ENCODE peak calls at places on chromosomes 2 and 18, in eight cellular contexts. One of them, this sample, is unnamed.

GRCh38 chr2:190578158-190579057 is 43.9 kb upstream of the NEMP2 start:
- DNase-seq in neural progenitor cell: no peak
- DNase-seq in H1: no peak
- DNase-seq in astrocyte: no peak
- DNase-seq in HCT116: peak; percentile 24
- DNase-seq in Karpas-422: peak; percentile 44
- DNase-seq in MM.1S: no peak
- DNase-seq in GM23338: no peak
- DNase-seq in this sample: peak; percentile 89

GRCh38 chr2:150476213-150476740 is 11.2 kb downstream of the RND3 start:
- DNase-seq in neural progenitor cell: no peak
- DNase-seq in H1: no peak
- DNase-seq in astrocyte: no peak
- DNase-seq in HCT116: no peak
- DNase-seq in Karpas-422: no peak
- DNase-seq in MM.1S: no peak
- DNase-seq in GM23338: no peak
- DNase-seq in this sample: peak; percentile 72

GRCh38 chr2:207819839-207820784 is 50.4 kb upstream of the FZD5 start:
- DNase-seq in neural progenitor cell: no peak
- DNase-seq in H1: no peak
- DNase-seq in astrocyte: no peak
- DNase-seq in HCT116: no peak
- DNase-seq in Karpas-422: no peak
- DNase-seq in MM.1S: no peak
- DNase-seq in GM23338: no peak
- DNase-seq in this sample: peak; percentile 15

GRCh38 chr2:28445448-28446258 is 50.2 kb upstream of the PLB1 start:
- DNase-seq in neural progenitor cell: no peak
- DNase-seq in H1: no peak
- DNase-seq in astrocyte: peak; percentile 97
- DNase-seq in HCT116: peak; percentile 77
- DNase-seq in Karpas-422: no peak
- DNase-seq in MM.1S: no peak
- DNase-seq in GM23338: no peak
- DNase-seq in this sample: peak; percentile 91

GRCh38 chr2:48419884-48420511 is 110.0 kb upstream of the STON1 start:
- DNase-seq in neural progenitor cell: no peak
- DNase-seq in H1: no peak
- DNase-seq in astrocyte: no peak
- DNase-seq in HCT116: no peak
- DNase-seq in Karpas-422: no peak
- DNase-seq in MM.1S: no peak
- DNase-seq in GM23338: no peak
- DNase-seq in this sample: no peak

GRCh38 chr2:105427485-105427884 is 28.6 kb upstream of the FHL2 start:
- DNase-seq in neural progenitor cell: no peak
- DNase-seq in H1: no peak
- DNase-seq in astrocyte: no peak
- DNase-seq in HCT116: no peak
- DNase-seq in Karpas-422: no peak
- DNase-seq in MM.1S: no peak
- DNase-seq in GM23338: peak; percentile 48
- DNase-seq in this sample: no peak

GRCh38 chr2:130756041-130756720 is 841 bp downstream of the AMER3 start:
- DNase-seq in neural progenitor cell: peak; percentile 91
- DNase-seq in H1: peak; percentile 23
- DNase-seq in astrocyte: no peak
- DNase-seq in HCT116: no peak
- DNase-seq in Karpas-422: no peak
- DNase-seq in MM.1S: peak; percentile 12
- DNase-seq in GM23338: peak; percentile 75
- DNase-seq in this sample: no peak

GRCh38 chr2:25514043-25514627 is 159.2 kb downstream of the DTNB start:
- DNase-seq in neural progenitor cell: no peak
- DNase-seq in H1: no peak
- DNase-seq in astrocyte: no peak
- DNase-seq in HCT116: no peak
- DNase-seq in Karpas-422: no peak
- DNase-seq in MM.1S: peak; percentile 51
- DNase-seq in GM23338: peak; percentile 19
- DNase-seq in this sample: no peak

GRCh38 chr2:237520290-237520689 is 33.2 kb downstream of the MLPH start:
- DNase-seq in neural progenitor cell: no peak
- DNase-seq in H1: no peak
- DNase-seq in astrocyte: no peak
- DNase-seq in HCT116: no peak
- DNase-seq in Karpas-422: no peak
- DNase-seq in MM.1S: no peak
- DNase-seq in GM23338: no peak
- DNase-seq in this sample: no peak

GRCh38 chr2:237527766-237528165 is 38.6 kb upstream of the PRLH start:
- DNase-seq in neural progenitor cell: no peak
- DNase-seq in H1: no peak
- DNase-seq in astrocyte: no peak
- DNase-seq in HCT116: no peak
- DNase-seq in Karpas-422: no peak
- DNase-seq in MM.1S: no peak
- DNase-seq in GM23338: no peak
- DNase-seq in this sample: no peak

GRCh38 chr2:237527241-237527640 is 39.1 kb upstream of the PRLH start:
- DNase-seq in neural progenitor cell: no peak
- DNase-seq in H1: no peak
- DNase-seq in astrocyte: no peak
- DNase-seq in HCT116: no peak
- DNase-seq in Karpas-422: no peak
- DNase-seq in MM.1S: no peak
- DNase-seq in GM23338: no peak
- DNase-seq in this sample: no peak

GRCh38 chr2:237525559-237526157 is 38.6 kb downstream of the MLPH start:
- DNase-seq in neural progenitor cell: no peak
- DNase-seq in H1: no peak
- DNase-seq in astrocyte: no peak
- DNase-seq in HCT116: no peak
- DNase-seq in Karpas-422: no peak
- DNase-seq in MM.1S: no peak
- DNase-seq in GM23338: no peak
- DNase-seq in this sample: no peak

GRCh38 chr2:237524631-237525030 is 37.6 kb downstream of the MLPH start:
- DNase-seq in neural progenitor cell: no peak
- DNase-seq in H1: no peak
- DNase-seq in astrocyte: no peak
- DNase-seq in HCT116: no peak
- DNase-seq in Karpas-422: no peak
- DNase-seq in MM.1S: no peak
- DNase-seq in GM23338: no peak
- DNase-seq in this sample: no peak
- H2AFZ ChIP-seq in neural progenitor cell: no peak overlapping the region
- H2AFZ ChIP-seq in H1: no peak overlapping the region
- H2AFZ ChIP-seq in astrocyte: no peak overlapping the region
- H2AFZ ChIP-seq in HCT116: no peak overlapping the region
- H2AFZ ChIP-seq in Karpas-422: no peak overlapping the region
- H2AFZ ChIP-seq in MM.1S: no peak overlapping the region
- H2AFZ ChIP-seq in GM23338: no peak overlapping the region
- H2AFZ ChIP-seq in this sample: no peak overlapping the region

GRCh38 chr2:224580248-224580647 is 4.9 kb downstream of the CUL3 start:
- DNase-seq in neural progenitor cell: no peak
- DNase-seq in H1: no peak
- DNase-seq in astrocyte: no peak
- DNase-seq in HCT116: no peak
- DNase-seq in Karpas-422: no peak
- DNase-seq in MM.1S: no peak
- DNase-seq in GM23338: no peak
- DNase-seq in this sample: no peak

GRCh38 chr2:224574423-224575084 is 10.6 kb downstream of the CUL3 start:
- DNase-seq in neural progenitor cell: no peak
- DNase-seq in H1: no peak
- DNase-seq in astrocyte: no peak
- DNase-seq in HCT116: no peak
- DNase-seq in Karpas-422: no peak
- DNase-seq in MM.1S: no peak
- DNase-seq in GM23338: peak; percentile 43
- DNase-seq in this sample: no peak

GRCh38 chr2:224579411-224579810 is 5.8 kb downstream of the CUL3 start:
- DNase-seq in neural progenitor cell: no peak
- DNase-seq in H1: no peak
- DNase-seq in astrocyte: no peak
- DNase-seq in HCT116: no peak
- DNase-seq in Karpas-422: no peak
- DNase-seq in MM.1S: no peak
- DNase-seq in GM23338: no peak
- DNase-seq in this sample: no peak

GRCh38 chr2:224576098-224576715 is 9.0 kb downstream of the CUL3 start:
- DNase-seq in neural progenitor cell: no peak
- DNase-seq in H1: no peak
- DNase-seq in astrocyte: peak; percentile 55
- DNase-seq in HCT116: no peak
- DNase-seq in Karpas-422: no peak
- DNase-seq in MM.1S: no peak
- DNase-seq in GM23338: no peak
- DNase-seq in this sample: peak; percentile 50

DNA sequence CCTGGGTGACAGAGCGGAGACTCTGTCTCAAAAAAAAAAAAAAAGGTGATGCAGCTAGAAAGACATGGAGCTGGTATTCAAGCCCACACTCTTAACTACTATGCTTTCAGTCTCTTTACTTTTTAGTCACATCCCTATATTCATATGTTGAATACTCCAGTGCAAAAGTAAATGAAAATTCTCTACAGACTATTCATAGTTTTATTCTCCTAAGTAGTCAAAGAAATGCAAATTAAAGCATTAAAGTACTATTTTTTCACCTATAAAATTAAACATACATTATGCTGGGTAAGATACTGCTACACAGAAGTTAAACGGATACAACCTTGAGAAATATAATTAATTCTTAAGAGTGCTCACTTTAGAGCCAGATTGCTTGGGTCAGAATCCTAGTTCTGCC is 7.6 kb downstream of the CUL3 start:
- DNase-seq in neural progenitor cell: no peak
- DNase-seq in H1: no peak
- DNase-seq in astrocyte: no peak
- DNase-seq in HCT116: no peak
- DNase-seq in Karpas-422: no peak
- DNase-seq in MM.1S: no peak
- DNase-seq in GM23338: no peak
- DNase-seq in this sample: no peak
- H4K20me1 ChIP-seq in neural progenitor cell: peaks cover 98% of the 10 kb centered on the region
- H4K20me1 ChIP-seq in H1: peaks cover 24% of the 10 kb centered on the region
- H4K20me1 ChIP-seq in astrocyte: peaks cover 96% of the 10 kb centered on the region
- H4K20me1 ChIP-seq in HCT116: peaks cover 50% of the 10 kb centered on the region
- H4K20me1 ChIP-seq in Karpas-422: peaks cover 51% of the 10 kb centered on the region
- H4K20me1 ChIP-seq in MM.1S: peaks cover 72% of the 10 kb centered on the region
- H4K20me1 ChIP-seq in GM23338: peaks cover 54% of the 10 kb centered on the region
- H4K20me1 ChIP-seq in this sample: peaks cover 9% of the 10 kb centered on the region

DNA sequence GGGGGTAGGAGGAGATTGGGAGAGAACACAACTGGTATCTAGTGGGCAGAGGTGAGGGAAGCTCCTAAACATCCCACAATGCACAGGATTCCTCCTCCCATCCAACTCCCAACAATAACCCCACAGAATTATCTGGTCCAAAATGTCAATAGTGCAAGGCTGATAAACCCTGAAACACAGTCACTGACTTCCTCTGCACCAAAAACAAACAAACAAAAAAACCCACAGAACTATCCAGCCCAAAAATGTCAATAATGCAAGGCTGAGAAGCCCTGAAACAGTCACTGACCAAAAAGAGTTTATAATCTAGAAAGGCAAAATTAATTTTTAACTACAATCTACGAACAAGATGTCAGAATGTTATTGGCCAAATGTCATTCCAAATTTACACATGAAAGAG is 9.8 kb downstream of the TMX3 start:
- DNase-seq in neural progenitor cell: no peak
- DNase-seq in H1: no peak
- DNase-seq in astrocyte: no peak
- DNase-seq in HCT116: no peak
- DNase-seq in Karpas-422: no peak
- DNase-seq in MM.1S: no peak
- DNase-seq in GM23338: no peak
- DNase-seq in this sample: no peak
- H2AFZ ChIP-seq in neural progenitor cell: no peak overlapping the region
- H2AFZ ChIP-seq in H1: no peak overlapping the region
- H2AFZ ChIP-seq in astrocyte: no peak overlapping the region
- H2AFZ ChIP-seq in HCT116: no peak overlapping the region
- H2AFZ ChIP-seq in Karpas-422: no peak overlapping the region
- H2AFZ ChIP-seq in MM.1S: no peak overlapping the region
- H2AFZ ChIP-seq in GM23338: no peak overlapping the region
- H2AFZ ChIP-seq in this sample: no peak overlapping the region

GRCh38 chr2:148650881-148651280 is 6.3 kb downstream of the EPC2 start:
- DNase-seq in neural progenitor cell: no peak
- DNase-seq in H1: no peak
- DNase-seq in astrocyte: no peak
- DNase-seq in HCT116: no peak
- DNase-seq in Karpas-422: no peak
- DNase-seq in MM.1S: no peak
- DNase-seq in GM23338: no peak
- DNase-seq in this sample: no peak

GRCh38 chr2:148653437-148653836 is 8.9 kb downstream of the EPC2 start:
- DNase-seq in neural progenitor cell: no peak
- DNase-seq in H1: no peak
- DNase-seq in astrocyte: no peak
- DNase-seq in HCT116: no peak
- DNase-seq in Karpas-422: no peak
- DNase-seq in MM.1S: peak; percentile 65
- DNase-seq in GM23338: no peak
- DNase-seq in this sample: peak; percentile 31

GRCh38 chr2:148656516-148656915 is 12.0 kb downstream of the EPC2 start:
- DNase-seq in neural progenitor cell: no peak
- DNase-seq in H1: no peak
- DNase-seq in astrocyte: no peak
- DNase-seq in HCT116: no peak
- DNase-seq in Karpas-422: no peak
- DNase-seq in MM.1S: no peak
- DNase-seq in GM23338: no peak
- DNase-seq in this sample: no peak

GRCh38 chr2:148654414-148654813 is 9.9 kb downstream of the EPC2 start:
- DNase-seq in neural progenitor cell: no peak
- DNase-seq in H1: no peak
- DNase-seq in astrocyte: no peak
- DNase-seq in HCT116: no peak
- DNase-seq in Karpas-422: no peak
- DNase-seq in MM.1S: no peak
- DNase-seq in GM23338: no peak
- DNase-seq in this sample: no peak

DNA sequence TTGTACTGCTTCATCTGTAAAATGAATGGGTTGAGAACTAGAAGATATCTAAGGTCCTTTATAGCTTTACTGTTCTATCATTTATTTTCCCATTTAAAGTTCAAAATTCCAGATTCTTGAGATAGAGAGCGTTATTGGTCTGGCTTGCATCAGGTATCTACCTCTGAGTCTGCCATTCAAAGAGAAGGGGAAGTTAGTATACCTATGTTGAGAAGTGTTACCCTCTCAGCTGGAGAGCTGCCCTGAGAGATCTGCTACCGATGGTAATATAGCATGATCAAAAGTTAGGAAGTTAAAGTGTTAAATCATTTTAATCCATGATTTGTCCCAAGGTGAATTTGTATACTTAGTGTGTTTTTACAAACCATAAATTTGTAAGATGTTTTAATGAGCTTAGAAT is 7.4 kb downstream of the EPC2 start:
- DNase-seq in neural progenitor cell: no peak
- DNase-seq in H1: no peak
- DNase-seq in astrocyte: no peak
- DNase-seq in HCT116: no peak
- DNase-seq in Karpas-422: no peak
- DNase-seq in MM.1S: no peak
- DNase-seq in GM23338: no peak
- DNase-seq in this sample: no peak
- H4K20me1 ChIP-seq in neural progenitor cell: peaks cover 99% of the 10 kb centered on the region
- H4K20me1 ChIP-seq in H1: peaks cover 20% of the 10 kb centered on the region
- H4K20me1 ChIP-seq in astrocyte: peaks cover 97% of the 10 kb centered on the region
- H4K20me1 ChIP-seq in HCT116: peaks cover 18% of the 10 kb centered on the region
- H4K20me1 ChIP-seq in Karpas-422: peaks cover 14% of the 10 kb centered on the region
- H4K20me1 ChIP-seq in MM.1S: peaks cover 54% of the 10 kb centered on the region
- H4K20me1 ChIP-seq in GM23338: peaks cover 65% of the 10 kb centered on the region
- H4K20me1 ChIP-seq in this sample: peaks cover 10% of the 10 kb centered on the region